ENCODE peak calls at places on chromosomes 16 and 17, in four cellular contexts. W is memory B cell; F is neural crest cell; R is activated naive CD4-positive, alpha-beta T cell treated with Interleukin-2 at 50 U/mL for 16 hours. S is an unnamed sample.

GRCh38 chr17:64063766-64064224 is 43.4 kb upstream of the ICAM2 start:
- DNase-seq in F (peak), W (no peak), R (peak), S (peak)

GRCh38 chr16:86492267-86492960 is 17.9 kb upstream of the FOXF1 start:
- DNase-seq in F (no peak), W (no peak), R (no peak), S (no peak)

GRCh38 chr16:23694707-23695373 is 16.2 kb downstream of the PLK1 start:
- DNase-seq in F (peak), W (no peak), R (no peak), S (peak)

GRCh38 chr17:8151641-8152111 is 528 bp downstream of the PER1 start:
- DNase-seq in R (peak), F (no peak), W (peak), S (no peak)

GRCh38 chr17:10033449-10033848 is 128.4 kb upstream of the RCVRN start:
- DNase-seq in F (no peak), R (no peak), W (no peak), S (no peak)

GRCh38 chr17:54537656-54538055 is 363.0 kb upstream of the TOM1L1 start:
- DNase-seq in W (no peak), F (no peak), R (no peak), S (no peak)

GRCh38 chr17:37527249-37527851 is 37.7 kb downstream of the DUSP14 start:
- DNase-seq in R (peak), W (peak), F (no peak), S (peak)

GRCh38 chr17:68385490-68386215 is 71.6 kb downstream of the WIPI1 start:
- DNase-seq in R (no peak), F (no peak), W (no peak), S (no peak)

GRCh38 chr16:49462356-49462988 is 88.9 kb downstream of the C16orf78 start:
- DNase-seq in R (no peak), F (no peak), W (no peak), S (no peak)

GRCh38 chr16:5056347-5056746 is 9.4 kb downstream of the C16orf89 start:
- DNase-seq in R (peak), W (no peak), F (peak), S (peak)

GRCh38 chr16:29820730-29821662 is 734 bp downstream of the MVP start:
- DNase-seq in R (peak), W (no peak), F (no peak), S (no peak)

GRCh38 chr16:17328971-17329370 is 141.8 kb downstream of the XYLT1 start:
- DNase-seq in F (no peak), W (no peak), R (no peak), S (no peak)

GRCh38 chr17:18203308-18203707 is 19.7 kb downstream of the ALKBH5 start:
- DNase-seq in W (no peak), F (no peak), R (no peak), S (peak)

GRCh38 chr16:8589293-8590160 is 784 bp downstream of the TMEM114 start:
- DNase-seq in R (no peak), W (no peak), F (no peak), S (no peak)

GRCh38 chr17:42124256-42124655 is 1.7 kb downstream of the HSPB9 start:
- DNase-seq in F (no peak), W (no peak), R (no peak), S (no peak)

GRCh38 chr16:26554030-26554429 is 512.7 kb upstream of the C16orf82 start:
- DNase-seq in W (no peak), F (no peak), R (no peak), S (no peak)

GRCh38 chr16:3878610-3879009 is 1.9 kb downstream of the CREBBP start:
- DNase-seq in W (peak), R (no peak), F (no peak), S (no peak)

GRCh38 chr17:3885970-3886369 is 6.9 kb downstream of the CAMKK1 start:
- DNase-seq in W (no peak), F (no peak), R (no peak), S (no peak)